ENCODE peak calls at places on chromosomes 16 and 17, in five cellular contexts. One of them, this sample, is unnamed.

GRCh38 chr17:68101075-68101991 is 65.8 kb downstream of the KPNA2 start:
- DNase-seq in WTC11: peak; percentile 94
- DNase-seq in cardiac fibroblast: peak; percentile 97
- DNase-seq in GM10248: peak; percentile 84
- DNase-seq in foreskin fibroblast: peak; percentile 96
- DNase-seq in this sample: peak; percentile 90

GRCh38 chr17:40371261-40371929 is 6.9 kb upstream of the GJD3 start:
- DNase-seq in WTC11: no peak
- DNase-seq in cardiac fibroblast: no peak
- DNase-seq in GM10248: peak; percentile 25
- DNase-seq in foreskin fibroblast: no peak
- DNase-seq in this sample: peak; percentile 53

GRCh38 chr17:50620848-50621247 is 13.8 kb upstream of the ABCC3 start:
- DNase-seq in WTC11: peak; percentile 75
- DNase-seq in cardiac fibroblast: no peak
- DNase-seq in GM10248: no peak
- DNase-seq in foreskin fibroblast: no peak
- DNase-seq in this sample: no peak

GRCh38 chr17:75353176-75353575 is 52.3 kb downstream of the GRB2 start:
- DNase-seq in WTC11: no peak
- DNase-seq in cardiac fibroblast: no peak
- DNase-seq in GM10248: no peak
- DNase-seq in foreskin fibroblast: no peak
- DNase-seq in this sample: no peak

GRCh38 chr17:65401581-65401980 is 159.9 kb downstream of the AXIN2 start:
- DNase-seq in WTC11: no peak
- DNase-seq in cardiac fibroblast: no peak
- DNase-seq in GM10248: no peak
- DNase-seq in foreskin fibroblast: no peak
- DNase-seq in this sample: no peak

GRCh38 chr17:40799859-40800258 is at the start of gene KRT28:
- DNase-seq in WTC11: no peak
- DNase-seq in cardiac fibroblast: no peak
- DNase-seq in GM10248: no peak
- DNase-seq in foreskin fibroblast: no peak
- DNase-seq in this sample: no peak

GRCh38 chr16:23339781-23340180 is 37.7 kb downstream of the SCNN1B start:
- DNase-seq in WTC11: no peak
- DNase-seq in cardiac fibroblast: no peak
- DNase-seq in GM10248: no peak
- DNase-seq in foreskin fibroblast: no peak
- DNase-seq in this sample: no peak

GRCh38 chr17:34098712-34099111 is 156.4 kb upstream of the CCL2 start:
- DNase-seq in WTC11: no peak
- DNase-seq in cardiac fibroblast: no peak
- DNase-seq in GM10248: no peak
- DNase-seq in foreskin fibroblast: no peak
- DNase-seq in this sample: no peak

GRCh38 chr17:1890758-1891450 is 61.1 kb downstream of the RPA1 start:
- DNase-seq in WTC11: no peak
- DNase-seq in cardiac fibroblast: no peak
- DNase-seq in GM10248: no peak
- DNase-seq in foreskin fibroblast: no peak
- DNase-seq in this sample: no peak

GRCh38 chr17:43449470-43450202 is 34.1 kb upstream of the DHX8 start:
- DNase-seq in WTC11: no peak
- DNase-seq in cardiac fibroblast: peak; percentile 36
- DNase-seq in GM10248: no peak
- DNase-seq in foreskin fibroblast: peak; percentile 60
- DNase-seq in this sample: no peak

GRCh38 chr17:70691150-70691549 is 521.8 kb downstream of the KCNJ2 start:
- DNase-seq in WTC11: no peak
- DNase-seq in cardiac fibroblast: no peak
- DNase-seq in GM10248: no peak
- DNase-seq in foreskin fibroblast: no peak
- DNase-seq in this sample: no peak

GRCh38 chr16:75491876-75492275 is 3.4 kb downstream of the CHST6 start:
- DNase-seq in WTC11: peak; percentile 39
- DNase-seq in cardiac fibroblast: no peak
- DNase-seq in GM10248: no peak
- DNase-seq in foreskin fibroblast: peak; percentile 63
- DNase-seq in this sample: no peak
- TF ChIP-seq CTCF in WTC11: no peak
- TF ChIP-seq CTCF in cardiac fibroblast: no peak
- TF ChIP-seq CTCF in GM10248: peak; percentile 35
- TF ChIP-seq CTCF in foreskin fibroblast: no peak
- TF ChIP-seq CTCF in this sample: peak; percentile 3

GRCh38 chr17:44581868-44582267 is 24.6 kb downstream of the FZD2 start:
- DNase-seq in WTC11: no peak
- DNase-seq in cardiac fibroblast: peak; percentile 30
- DNase-seq in GM10248: no peak
- DNase-seq in foreskin fibroblast: peak; percentile 47
- DNase-seq in this sample: no peak
- TF ChIP-seq CTCF in WTC11: no peak
- TF ChIP-seq CTCF in cardiac fibroblast: peak; percentile 33
- TF ChIP-seq CTCF in GM10248: no peak
- TF ChIP-seq CTCF in foreskin fibroblast: peak; percentile 18
- TF ChIP-seq CTCF in this sample: peak; percentile 5

GRCh38 chr16:55125818-55126385 is 195.2 kb downstream of the IRX5 start:
- DNase-seq in WTC11: no peak
- DNase-seq in cardiac fibroblast: no peak
- DNase-seq in GM10248: no peak
- DNase-seq in foreskin fibroblast: no peak
- DNase-seq in this sample: no peak
- TF ChIP-seq CTCF in WTC11: no peak
- TF ChIP-seq CTCF in cardiac fibroblast: no peak
- TF ChIP-seq CTCF in GM10248: no peak
- TF ChIP-seq CTCF in foreskin fibroblast: no peak
- TF ChIP-seq CTCF in this sample: no peak

GRCh38 chr17:45575126-45575885 is 84.8 kb upstream of the PLEKHM1 start:
- DNase-seq in WTC11: no peak
- DNase-seq in cardiac fibroblast: no peak
- DNase-seq in GM10248: peak; percentile 52
- DNase-seq in foreskin fibroblast: no peak
- DNase-seq in this sample: peak; percentile 51
- TF ChIP-seq CTCF in WTC11: no peak
- TF ChIP-seq CTCF in cardiac fibroblast: no peak
- TF ChIP-seq CTCF in GM10248: no peak
- TF ChIP-seq CTCF in foreskin fibroblast: no peak
- TF ChIP-seq CTCF in this sample: no peak

GRCh38 chr17:46046957-46047356 is 47.9 kb downstream of the STH start:
- DNase-seq in WTC11: no peak
- DNase-seq in cardiac fibroblast: peak; percentile 79
- DNase-seq in GM10248: no peak
- DNase-seq in foreskin fibroblast: peak; percentile 33
- DNase-seq in this sample: no peak

GRCh38 chr17:46044286-46044928 is 45.4 kb downstream of the STH start:
- DNase-seq in WTC11: peak; percentile 56
- DNase-seq in cardiac fibroblast: peak; percentile 96
- DNase-seq in GM10248: no peak
- DNase-seq in foreskin fibroblast: peak; percentile 94
- DNase-seq in this sample: no peak

GRCh38 chr17:46045639-46046038 is 46.6 kb downstream of the STH start:
- DNase-seq in WTC11: no peak
- DNase-seq in cardiac fibroblast: no peak
- DNase-seq in GM10248: no peak
- DNase-seq in foreskin fibroblast: no peak
- DNase-seq in this sample: no peak

GRCh38 chr17:46044989-46045388 is 45.9 kb downstream of the STH start:
- DNase-seq in WTC11: no peak
- DNase-seq in cardiac fibroblast: no peak
- DNase-seq in GM10248: no peak
- DNase-seq in foreskin fibroblast: no peak
- DNase-seq in this sample: no peak

GRCh38 chr17:46047398-46047797 is 48.3 kb downstream of the STH start:
- DNase-seq in WTC11: no peak
- DNase-seq in cardiac fibroblast: no peak
- DNase-seq in GM10248: no peak
- DNase-seq in foreskin fibroblast: no peak
- DNase-seq in this sample: no peak
- TF ChIP-seq CTCF in WTC11: no peak
- TF ChIP-seq CTCF in cardiac fibroblast: no peak
- TF ChIP-seq CTCF in GM10248: no peak
- TF ChIP-seq CTCF in foreskin fibroblast: no peak
- TF ChIP-seq CTCF in this sample: no peak

DNA sequence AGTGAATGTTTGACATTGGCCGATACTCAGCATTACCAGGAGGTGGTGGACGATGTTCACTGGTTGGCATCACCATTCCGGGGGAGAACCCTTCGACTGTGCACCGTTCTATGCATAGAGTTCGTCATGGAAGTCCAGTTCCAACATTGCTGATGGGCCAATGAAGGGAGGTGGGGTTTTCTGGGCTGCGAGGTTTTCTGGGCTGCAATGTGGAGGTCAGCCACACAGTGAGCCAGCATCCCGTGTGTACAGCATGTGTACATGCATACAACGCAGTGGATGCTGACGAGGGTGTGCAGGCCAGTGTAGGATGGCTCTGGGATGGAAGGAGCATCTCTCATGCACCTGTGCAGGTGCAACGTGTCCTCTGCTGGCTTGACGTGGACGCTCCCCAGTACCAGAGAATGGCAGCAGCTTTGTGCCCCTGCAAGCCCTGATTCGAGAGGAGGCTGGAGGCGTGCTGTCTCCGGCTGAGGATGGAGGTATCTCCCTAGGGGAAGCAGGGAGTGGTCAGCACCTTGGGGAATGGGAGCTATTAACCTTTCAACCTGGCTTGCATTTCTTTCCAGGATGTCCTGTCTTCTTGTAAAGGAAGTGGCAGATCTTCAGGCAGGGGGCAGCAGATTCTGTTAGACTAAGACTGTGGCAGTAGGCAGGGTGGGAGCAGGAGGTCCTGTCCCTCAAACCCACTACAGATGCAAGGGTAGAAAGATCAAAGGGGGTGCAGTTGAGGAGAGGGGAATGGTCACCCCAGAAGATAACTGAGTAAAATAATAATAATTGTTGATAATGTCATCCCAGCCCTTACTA is 98.2 kb downstream of the CYLD start:
- DNase-seq in WTC11: no peak
- DNase-seq in cardiac fibroblast: no peak
- DNase-seq in GM10248: no peak
- DNase-seq in foreskin fibroblast: no peak
- DNase-seq in this sample: no peak
- TF ChIP-seq CTCF in WTC11: no peak
- TF ChIP-seq CTCF in cardiac fibroblast: no peak
- TF ChIP-seq CTCF in GM10248: no peak
- TF ChIP-seq CTCF in foreskin fibroblast: no peak
- TF ChIP-seq CTCF in this sample: no peak

GRCh38 chr17:80007939-80008338 is 27.7 kb downstream of the TBC1D16 start:
- DNase-seq in WTC11: no peak
- DNase-seq in cardiac fibroblast: no peak
- DNase-seq in GM10248: no peak
- DNase-seq in foreskin fibroblast: no peak
- DNase-seq in this sample: no peak

GRCh38 chr17:80006339-80006720 is 29.3 kb downstream of the TBC1D16 start:
- DNase-seq in WTC11: no peak
- DNase-seq in cardiac fibroblast: no peak
- DNase-seq in GM10248: no peak
- DNase-seq in foreskin fibroblast: no peak
- DNase-seq in this sample: no peak

GRCh38 chr17:80007009-80007752 is 28.5 kb downstream of the TBC1D16 start:
- DNase-seq in WTC11: no peak
- DNase-seq in cardiac fibroblast: no peak
- DNase-seq in GM10248: no peak
- DNase-seq in foreskin fibroblast: no peak
- DNase-seq in this sample: no peak

GRCh38 chr17:80003969-80004368 is 31.7 kb downstream of the TBC1D16 start:
- DNase-seq in WTC11: no peak
- DNase-seq in cardiac fibroblast: no peak
- DNase-seq in GM10248: no peak
- DNase-seq in foreskin fibroblast: no peak
- DNase-seq in this sample: no peak

DNA sequence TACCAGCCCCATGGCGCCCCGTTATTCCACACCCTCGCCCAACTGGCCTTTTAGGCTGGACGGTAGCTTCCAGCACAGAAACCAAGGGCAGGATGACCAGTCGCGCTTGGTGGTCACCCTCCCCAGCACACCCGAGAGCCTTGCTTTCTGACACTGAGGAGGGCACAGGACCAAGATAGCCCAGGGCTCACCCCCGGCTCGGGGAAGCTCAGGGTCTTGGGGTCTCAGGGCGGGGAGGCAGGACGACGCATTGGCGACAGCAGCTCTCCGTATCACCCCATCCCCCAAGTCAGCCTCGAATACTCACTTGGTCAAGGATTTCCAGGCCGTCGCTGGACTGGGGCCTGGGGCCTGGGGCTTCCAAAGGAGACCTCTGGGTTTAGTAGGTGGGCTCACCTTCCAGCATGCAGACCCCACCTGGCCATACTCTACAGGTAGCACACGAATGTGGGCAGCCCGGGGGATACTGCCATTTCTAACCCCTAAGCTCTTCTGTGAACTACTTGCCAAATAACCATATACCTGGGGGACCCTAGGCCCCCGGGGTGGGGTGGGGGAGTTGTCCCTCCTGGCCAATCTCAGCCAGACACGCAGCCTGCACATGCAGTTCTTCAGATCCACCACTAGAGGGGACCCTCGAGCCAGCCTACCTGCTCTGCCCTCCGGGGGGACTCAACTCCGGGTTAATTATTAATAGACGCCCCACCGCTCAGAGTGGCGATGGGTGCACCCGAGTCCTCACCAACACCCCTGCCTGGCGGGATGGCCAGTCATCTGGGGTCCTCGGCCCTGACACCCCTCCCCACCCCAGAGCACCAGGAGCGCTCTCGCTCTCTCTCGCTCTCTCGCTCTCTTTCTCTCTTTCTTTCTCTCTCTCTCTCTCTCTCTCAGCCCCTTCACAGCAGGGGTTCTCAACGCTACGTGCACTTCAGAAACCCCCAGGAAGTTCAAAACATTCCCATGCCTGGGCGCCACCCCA is 30.0 kb downstream of the TBC1D16 start:
- DNase-seq in WTC11: peak; percentile 76
- DNase-seq in cardiac fibroblast: peak; percentile 62
- DNase-seq in GM10248: peak; percentile 91
- DNase-seq in foreskin fibroblast: peak; percentile 67
- DNase-seq in this sample: peak; percentile 93
- TF ChIP-seq CTCF in WTC11: peak; percentile 100
- TF ChIP-seq CTCF in cardiac fibroblast: peak; percentile 97
- TF ChIP-seq CTCF in GM10248: peak; percentile 89
- TF ChIP-seq CTCF in foreskin fibroblast: peak; percentile 94
- TF ChIP-seq CTCF in this sample: peak; percentile 85